ENCODE peak calls at places on chromosome 14, in seven cellular contexts. One of them, this sample, is unnamed.
A peak's percentile ranks its signal among the peaks of the same experiment; 100 is the strongest.

GRCh38 chr14:87052646-87053225 is 940.2 kb downstream of the GALC start:
- DNase-seq in GM23248: no peak
- DNase-seq in endothelial cell of umbilical vein: no peak
- DNase-seq in HS-5: no peak
- DNase-seq in smooth muscle cell of the brain vasculature: no peak
- DNase-seq in kidney tubule cell: no peak
- DNase-seq in stimulated activated CD4-positive, alpha-beta T cell treated with anti-CD3 and anti-CD28 coated beads, Interleukin-1b, Interleukin-23, amount 100 ng/mL, for 4 hours: no peak
- DNase-seq in this sample: no peak

GRCh38 chr14:90839024-90839888 is 23.0 kb upstream of the TTC7B start:
- DNase-seq in GM23248: peak; percentile 75
- DNase-seq in endothelial cell of umbilical vein: peak; percentile 73
- DNase-seq in HS-5: no peak
- DNase-seq in smooth muscle cell of the brain vasculature: no peak
- DNase-seq in kidney tubule cell: no peak
- DNase-seq in stimulated activated CD4-positive, alpha-beta T cell treated with anti-CD3 and anti-CD28 coated beads, Interleukin-1b, Interleukin-23, amount 100 ng/mL, for 4 hours: no peak
- DNase-seq in this sample: no peak

GRCh38 chr14:69615471-69616407 is 4.3 kb downstream of the SUSD6 start:
- DNase-seq in GM23248: peak; percentile 91
- DNase-seq in endothelial cell of umbilical vein: peak; percentile 65
- DNase-seq in HS-5: peak; percentile 60
- DNase-seq in smooth muscle cell of the brain vasculature: peak; percentile 63
- DNase-seq in kidney tubule cell: peak; percentile 76
- DNase-seq in stimulated activated CD4-positive, alpha-beta T cell treated with anti-CD3 and anti-CD28 coated beads, Interleukin-1b, Interleukin-23, amount 100 ng/mL, for 4 hours: no peak
- DNase-seq in this sample: no peak

GRCh38 chr14:102556098-102556677 is 36.3 kb upstream of the RCOR1 start:
- DNase-seq in GM23248: no peak
- DNase-seq in endothelial cell of umbilical vein: no peak
- DNase-seq in HS-5: no peak
- DNase-seq in smooth muscle cell of the brain vasculature: no peak
- DNase-seq in kidney tubule cell: no peak
- DNase-seq in stimulated activated CD4-positive, alpha-beta T cell treated with anti-CD3 and anti-CD28 coated beads, Interleukin-1b, Interleukin-23, amount 100 ng/mL, for 4 hours: no peak
- DNase-seq in this sample: no peak

GRCh38 chr14:72451081-72451972 is 442.6 kb downstream of the DPF3 start:
- DNase-seq in GM23248: no peak
- DNase-seq in endothelial cell of umbilical vein: no peak
- DNase-seq in HS-5: no peak
- DNase-seq in smooth muscle cell of the brain vasculature: no peak
- DNase-seq in kidney tubule cell: peak; percentile 42
- DNase-seq in stimulated activated CD4-positive, alpha-beta T cell treated with anti-CD3 and anti-CD28 coated beads, Interleukin-1b, Interleukin-23, amount 100 ng/mL, for 4 hours: peak; percentile 13
- DNase-seq in this sample: no peak

GRCh38 chr14:94028450-94028826 is 2.3 kb downstream of the OTUB2 start:
- DNase-seq in GM23248: no peak
- DNase-seq in endothelial cell of umbilical vein: no peak
- DNase-seq in HS-5: no peak
- DNase-seq in smooth muscle cell of the brain vasculature: no peak
- DNase-seq in kidney tubule cell: peak; percentile 62
- DNase-seq in stimulated activated CD4-positive, alpha-beta T cell treated with anti-CD3 and anti-CD28 coated beads, Interleukin-1b, Interleukin-23, amount 100 ng/mL, for 4 hours: peak; percentile 15
- DNase-seq in this sample: no peak

GRCh38 chr14:33110737-33111443 is 172.2 kb downstream of the NPAS3 start:
- DNase-seq in GM23248: no peak
- DNase-seq in endothelial cell of umbilical vein: no peak
- DNase-seq in HS-5: no peak
- DNase-seq in smooth muscle cell of the brain vasculature: no peak
- DNase-seq in kidney tubule cell: no peak
- DNase-seq in stimulated activated CD4-positive, alpha-beta T cell treated with anti-CD3 and anti-CD28 coated beads, Interleukin-1b, Interleukin-23, amount 100 ng/mL, for 4 hours: no peak
- DNase-seq in this sample: no peak

GRCh38 chr14:79659995-79660975 is 551.0 kb downstream of the DIO2 start:
- DNase-seq in GM23248: no peak
- DNase-seq in endothelial cell of umbilical vein: no peak
- DNase-seq in HS-5: no peak
- DNase-seq in smooth muscle cell of the brain vasculature: no peak
- DNase-seq in kidney tubule cell: peak; percentile 9
- DNase-seq in stimulated activated CD4-positive, alpha-beta T cell treated with anti-CD3 and anti-CD28 coated beads, Interleukin-1b, Interleukin-23, amount 100 ng/mL, for 4 hours: no peak
- DNase-seq in this sample: no peak

GRCh38 chr14:89801128-89801527 is 153.4 kb downstream of the EFCAB11 start:
- DNase-seq in GM23248: peak; percentile 48
- DNase-seq in endothelial cell of umbilical vein: no peak
- DNase-seq in HS-5: no peak
- DNase-seq in smooth muscle cell of the brain vasculature: no peak
- DNase-seq in kidney tubule cell: peak; percentile 26
- DNase-seq in stimulated activated CD4-positive, alpha-beta T cell treated with anti-CD3 and anti-CD28 coated beads, Interleukin-1b, Interleukin-23, amount 100 ng/mL, for 4 hours: no peak
- DNase-seq in this sample: no peak

This sample was measured in stimulated activated CD8-positive, alpha-beta memory T cell treated with anti-CD3 and anti-CD28 coated beads, Interleukin-7, amount 100 ng/mL, for 24 hours.